ENCODE peak calls at places on chromosomes 13 and 19, in four cellular contexts. One of them, this sample, is unnamed.

GRCh38 chr13:114152831-114153371 is 20.5 kb upstream of the RASA3 start:
- DNase-seq in K562: no peak
- DNase-seq in GM12878: no peak
- DNase-seq in SK-N-SH: no peak
- DNase-seq in this sample: no peak

GRCh38 chr13:97263160-97263559 is 41.0 kb downstream of the MBNL2 start:
- DNase-seq in K562: no peak
- DNase-seq in GM12878: no peak
- DNase-seq in SK-N-SH: no peak
- DNase-seq in this sample: no peak

GRCh38 chr13:32314968-32315254 is 252 bp downstream of the ZAR1L start:
- DNase-seq in K562: peak; percentile 46
- DNase-seq in GM12878: no peak
- DNase-seq in SK-N-SH: peak; percentile 60
- DNase-seq in this sample: peak; percentile 40

GRCh38 chr13:77387607-77388200 is 60.8 kb upstream of the MYCBP2 start:
- DNase-seq in K562: no peak
- DNase-seq in GM12878: no peak
- DNase-seq in SK-N-SH: no peak
- DNase-seq in this sample: no peak

GRCh38 chr13:107545946-107546502 is 669.3 kb downstream of the LIG4 start:
- DNase-seq in K562: no peak
- DNase-seq in GM12878: no peak
- DNase-seq in SK-N-SH: no peak
- DNase-seq in this sample: no peak

GRCh38 chr19:9912551-9913236 is 23.6 kb downstream of the OLFM2 start:
- DNase-seq in K562: no peak
- DNase-seq in GM12878: no peak
- DNase-seq in SK-N-SH: peak; percentile 21
- DNase-seq in this sample: no peak

GRCh38 chr13:98366959-98367358 is 189.9 kb upstream of the RNF113B start:
- DNase-seq in K562: no peak
- DNase-seq in GM12878: no peak
- DNase-seq in SK-N-SH: no peak
- DNase-seq in this sample: no peak

GRCh38 chr19:37329686-37330085 is 41.2 kb upstream of the ZNF527 start:
- DNase-seq in K562: no peak
- DNase-seq in GM12878: no peak
- DNase-seq in SK-N-SH: peak; percentile 32
- DNase-seq in this sample: peak; percentile 32

GRCh38 chr13:51970251-51970793 is 40.9 kb downstream of the ATP7B start:
- DNase-seq in K562: no peak
- DNase-seq in GM12878: no peak
- DNase-seq in SK-N-SH: no peak
- DNase-seq in this sample: no peak

GRCh38 chr13:42040730-42041016 is 7.8 kb upstream of the DGKH start:
- DNase-seq in K562: no peak
- DNase-seq in GM12878: no peak
- DNase-seq in SK-N-SH: no peak
- DNase-seq in this sample: no peak

GRCh38 chr19:23512151-23512925 is 117.1 kb upstream of the ZNF91 start:
- DNase-seq in K562: no peak
- DNase-seq in GM12878: no peak
- DNase-seq in SK-N-SH: no peak
- DNase-seq in this sample: no peak

GRCh38 chr19:47111081-47111589 is 2.4 kb downstream of the ZC3H4 start:
- DNase-seq in K562: peak; percentile 40
- DNase-seq in GM12878: no peak
- DNase-seq in SK-N-SH: peak; percentile 44
- DNase-seq in this sample: no peak

GRCh38 chr19:18428173-18428836 is 9.1 kb downstream of the SSBP4 start:
- DNase-seq in K562: no peak
- DNase-seq in GM12878: no peak
- DNase-seq in SK-N-SH: no peak
- DNase-seq in this sample: no peak

GRCh38 chr13:85298387-85298924 is 500.8 kb downstream of the SLITRK6 start:
- DNase-seq in K562: no peak
- DNase-seq in GM12878: no peak
- DNase-seq in SK-N-SH: no peak
- DNase-seq in this sample: no peak

GRCh38 chr13:40974460-40975407 is 44.4 kb downstream of the ELF1 start:
- DNase-seq in K562: peak; percentile 81
- DNase-seq in GM12878: no peak
- DNase-seq in SK-N-SH: no peak
- DNase-seq in this sample: peak; percentile 65

GRCh38 chr19:5913739-5914357 is at the start of gene CAPS:
- DNase-seq in K562: no peak
- DNase-seq in GM12878: no peak
- DNase-seq in SK-N-SH: no peak
- DNase-seq in this sample: peak; percentile 39

GRCh38 chr13:45674908-45675307 is 27.2 kb upstream of the CBY2 start:
- DNase-seq in K562: no peak
- DNase-seq in GM12878: no peak
- DNase-seq in SK-N-SH: peak; percentile 24
- DNase-seq in this sample: no peak

GRCh38 chr19:41795031-41795461 is 1.3 kb upstream of the CEACAM3 start:
- DNase-seq in K562: peak; percentile 61
- DNase-seq in GM12878: peak; percentile 23
- DNase-seq in SK-N-SH: peak; percentile 35
- DNase-seq in this sample: peak; percentile 29

GRCh38 chr13:26619321-26619720 is 61.8 kb downstream of the WASF3 start:
- DNase-seq in K562: no peak
- DNase-seq in GM12878: no peak
- DNase-seq in SK-N-SH: no peak
- DNase-seq in this sample: no peak

GRCh38 chr19:9370747-9371619 is 8.2 kb downstream of the ZNF177 start:
- DNase-seq in K562: peak; percentile 3
- DNase-seq in GM12878: no peak
- DNase-seq in SK-N-SH: no peak
- DNase-seq in this sample: no peak

GRCh38 chr19:11137542-11138384 is 17.8 kb downstream of the SPC24 start:
- DNase-seq in K562: peak; percentile 89
- DNase-seq in GM12878: no peak
- DNase-seq in SK-N-SH: peak; percentile 90
- DNase-seq in this sample: peak; percentile 75
- TF ChIP-seq SIN3A in K562: no peak
- TF ChIP-seq SIN3A in GM12878: no peak
- TF ChIP-seq SIN3A in SK-N-SH: no peak
- TF ChIP-seq SIN3A in this sample: no peak

GRCh38 chr19:50725218-50725931 is 2.2 kb downstream of the CLEC11A start:
- DNase-seq in K562: no peak
- DNase-seq in GM12878: no peak
- DNase-seq in SK-N-SH: no peak
- DNase-seq in this sample: no peak
- TF ChIP-seq MXI1 in K562: no peak
- TF ChIP-seq MXI1 in GM12878: no peak
- TF ChIP-seq MXI1 in SK-N-SH: no peak
- TF ChIP-seq MXI1 in this sample: no peak

GRCh38 chr19:2084993-2085720 is 11.0 kb downstream of the MOB3A start:
- DNase-seq in K562: peak; percentile 70
- DNase-seq in GM12878: peak; percentile 96
- DNase-seq in SK-N-SH: peak; percentile 20
- DNase-seq in this sample: no peak

GRCh38 chr19:2089727-2090053 is 6.4 kb downstream of the MOB3A start:
- DNase-seq in K562: no peak
- DNase-seq in GM12878: no peak
- DNase-seq in SK-N-SH: no peak
- DNase-seq in this sample: no peak

GRCh38 chr19:2083174-2083854 is 12.8 kb downstream of the MOB3A start:
- DNase-seq in K562: no peak
- DNase-seq in GM12878: no peak
- DNase-seq in SK-N-SH: peak; percentile 23
- DNase-seq in this sample: no peak

GRCh38 chr19:2089001-2089711 is 7.0 kb downstream of the MOB3A start:
- DNase-seq in K562: no peak
- DNase-seq in GM12878: peak; percentile 78
- DNase-seq in SK-N-SH: peak; percentile 67
- DNase-seq in this sample: no peak

DNA sequence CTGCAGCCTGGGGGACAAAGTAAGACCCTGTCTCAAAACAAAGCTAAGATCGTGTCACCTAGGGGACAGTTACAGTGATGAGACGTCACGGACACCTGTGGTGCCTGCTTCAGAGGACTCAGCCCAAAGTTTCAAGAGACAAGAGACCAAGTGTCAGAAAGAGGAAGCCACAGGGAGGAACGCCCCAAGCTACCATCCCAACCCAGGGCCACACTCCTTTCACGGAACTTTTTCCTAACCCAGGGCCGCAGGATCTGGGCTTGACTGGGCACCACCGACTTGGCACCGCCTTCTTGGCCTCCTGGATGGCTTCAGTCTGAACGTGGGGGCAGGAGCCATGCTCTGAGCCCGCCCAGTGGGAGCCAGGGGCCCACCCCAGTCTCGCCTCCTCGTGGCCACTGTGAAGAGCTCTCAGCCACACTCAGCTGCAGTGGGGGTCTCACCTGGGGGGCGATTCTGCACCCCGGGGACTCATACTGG is 8.5 kb downstream of the MOB3A start:
- DNase-seq in K562: no peak
- DNase-seq in GM12878: peak; percentile 83
- DNase-seq in SK-N-SH: peak; percentile 12
- DNase-seq in this sample: no peak
- TF ChIP-seq SIN3A in K562: no peak
- TF ChIP-seq SIN3A in GM12878: no peak
- TF ChIP-seq SIN3A in SK-N-SH: no peak
- TF ChIP-seq SIN3A in this sample: no peak

DNA sequence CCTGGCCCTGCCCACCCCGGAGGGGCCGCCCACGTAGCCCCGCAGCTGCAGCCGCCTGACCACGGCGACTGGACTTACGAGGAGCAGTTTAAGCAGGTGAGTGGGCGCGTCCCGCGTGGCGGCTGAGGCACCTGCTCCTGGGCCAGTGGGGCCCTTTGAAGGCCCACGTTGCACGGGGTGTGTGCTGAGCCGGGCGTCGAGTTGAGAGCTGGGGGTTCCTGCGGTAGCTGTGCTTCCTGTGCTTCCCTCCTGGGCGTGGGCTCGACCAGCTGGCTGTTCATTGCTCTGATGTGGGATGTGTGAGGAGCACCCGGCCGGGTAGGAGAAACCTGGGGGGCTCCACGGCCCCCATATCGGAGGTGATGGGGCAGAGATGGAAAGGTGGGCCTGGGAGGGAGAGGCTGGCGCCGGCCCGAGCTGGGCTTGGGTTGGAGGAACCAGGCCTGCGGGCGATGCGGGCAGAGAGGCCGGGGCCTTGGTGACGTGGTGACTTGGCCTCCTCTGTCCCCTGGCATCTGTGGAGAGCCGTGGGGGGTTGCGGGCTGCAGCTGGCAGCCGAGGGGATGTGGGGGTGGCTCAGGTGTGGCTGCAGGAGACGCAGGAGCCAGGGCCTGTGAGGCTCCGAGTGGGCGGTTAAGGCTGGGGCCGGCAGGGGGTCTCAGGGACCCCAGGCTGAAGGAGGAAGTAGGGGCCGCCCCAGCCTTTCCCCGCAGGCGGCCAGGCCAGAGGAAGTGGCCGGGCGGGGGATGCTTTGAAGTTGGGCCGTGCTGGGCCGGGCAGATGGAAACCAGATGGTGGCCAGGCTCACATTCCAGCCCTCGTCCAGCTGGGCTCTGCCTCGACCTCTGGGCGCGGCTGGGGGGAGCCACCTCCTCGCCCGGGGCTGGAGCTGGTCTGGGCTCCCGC is 7.1 kb downstream of the ARID3A start:
- DNase-seq in K562: no peak
- DNase-seq in GM12878: no peak
- DNase-seq in SK-N-SH: peak; percentile 94
- DNase-seq in this sample: no peak
- TF ChIP-seq MXI1 in K562: no peak
- TF ChIP-seq MXI1 in GM12878: peak; percentile 33
- TF ChIP-seq MXI1 in SK-N-SH: no peak
- TF ChIP-seq MXI1 in this sample: no peak

DNA sequence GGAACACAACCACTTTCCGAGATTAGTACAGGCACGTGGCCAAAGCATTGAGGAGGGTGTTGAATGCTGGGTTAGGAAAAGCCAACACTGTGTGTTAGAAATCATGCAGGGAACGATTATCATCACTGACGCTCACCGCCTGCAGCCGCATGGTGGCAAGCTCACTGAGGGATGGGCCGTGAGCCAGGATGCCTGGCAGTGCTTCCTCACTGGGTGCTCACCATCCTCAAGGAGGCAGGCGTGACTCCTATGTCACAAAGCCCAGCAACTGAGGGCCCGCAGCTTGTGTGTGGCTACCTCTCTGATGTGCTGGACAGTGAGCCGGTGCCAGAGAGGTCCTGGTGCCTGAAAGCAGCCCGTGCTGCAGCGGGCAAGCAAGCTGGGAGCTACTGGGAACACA is 30.4 kb upstream of the TIMM44 start:
- DNase-seq in K562: no peak
- DNase-seq in GM12878: no peak
- DNase-seq in SK-N-SH: no peak
- DNase-seq in this sample: no peak
- TF ChIP-seq SIN3A in K562: no peak
- TF ChIP-seq SIN3A in GM12878: no peak
- TF ChIP-seq SIN3A in SK-N-SH: no peak
- TF ChIP-seq SIN3A in this sample: no peak

GRCh38 chr13:106187501-106187900 is 348.0 kb downstream of the EFNB2 start:
- DNase-seq in K562: no peak
- DNase-seq in GM12878: no peak
- DNase-seq in SK-N-SH: no peak
- DNase-seq in this sample: no peak
- TF ChIP-seq MXI1 in K562: no peak
- TF ChIP-seq MXI1 in GM12878: no peak
- TF ChIP-seq MXI1 in SK-N-SH: no peak
- TF ChIP-seq MXI1 in this sample: no peak